ENCODE peak calls at places on chromosomes 5 and 9, in ten cellular contexts. N is esophagus squamous epithelium; G is stimulated activated CD4-positive, alpha-beta T cell treated with anti-CD3 and anti-CD28 coated beads, Interleukin-15, amount 100 ng/mL, for 1 hour; O is M059J; E is stimulated activated CD8-positive, alpha-beta memory T cell treated with anti-CD3 and anti-CD28 coated beads, Interleukin-4, amount 100 ng/mL, for 24 hours; T is left cardiac atrium; X is astrocyte of the spinal cord; V is epithelial cell of esophagus; L is SW480; K is AG04449. U is an unnamed sample.

GRCh38 chr5:66595877-66596790 is at the start of gene MAST4:
- DNase-seq in N (no peak), G (peak; percentile 49), O (peak; percentile 69), E (peak; percentile 47), T (peak; percentile 91), X (peak; percentile 89), V (peak; percentile 92), L (peak; percentile 76), K (no peak), U (peak; percentile 20)

GRCh38 chr5:108196276-108196675 is 185.6 kb downstream of the FBXL17 start:
- DNase-seq in N (no peak), G (no peak), O (no peak), E (no peak), T (no peak), X (no peak), V (peak; percentile 3), L (no peak), K (no peak), U (no peak)

GRCh38 chr9:133521122-133522072 is 3.4 kb downstream of the MYMK start:
- DNase-seq in N (no peak), G (no peak), O (no peak), E (no peak), T (peak; percentile 13), X (no peak), V (no peak), L (no peak), K (no peak), U (peak; percentile 12)

GRCh38 chr9:113148377-113148715 is 2.5 kb upstream of the SLC31A2 start:
- DNase-seq in N (no peak), G (no peak), O (no peak), E (no peak), T (no peak), X (no peak), V (no peak), L (no peak), K (no peak), U (no peak)

GRCh38 chr9:4717815-4718214 is 23.2 kb downstream of the AK3 start:
- DNase-seq in N (no peak), G (no peak), O (no peak), E (no peak), T (no peak), X (no peak), V (no peak), L (no peak), K (no peak), U (no peak)

GRCh38 chr9:131111186-131111853 is 14.1 kb upstream of the NUP214 start:
- DNase-seq in N (no peak), G (no peak), O (peak; percentile 62), E (no peak), T (no peak), X (peak; percentile 7), V (no peak), L (no peak), K (no peak), U (peak; percentile 52)

GRCh38 chr5:142014911-142015584 is 2.2 kb upstream of the GNPDA1 start:
- DNase-seq in N (no peak), G (no peak), O (peak; percentile 85), E (no peak), T (no peak), X (peak; percentile 80), V (peak; percentile 90), L (peak; percentile 73), K (no peak), U (peak; percentile 67)

GRCh38 chr5:90356612-90357011 is 52.9 kb downstream of the CETN3 start:
- DNase-seq in N (no peak), G (no peak), O (no peak), E (no peak), T (no peak), X (peak; percentile 35), V (no peak), L (no peak), K (no peak), U (no peak)

GRCh38 chr5:168578006-168578405 is 1.2 kb downstream of the PANK3 start:
- DNase-seq in N (no peak), G (no peak), O (peak; percentile 18), E (no peak), T (no peak), X (peak; percentile 22), V (peak; percentile 72), L (peak; percentile 60), K (no peak), U (no peak)

GRCh38 chr5:62343428-62343827 is 37.4 kb downstream of the KIF2A start:
- DNase-seq in N (no peak), G (no peak), O (peak; percentile 10), E (no peak), T (no peak), X (no peak), V (peak; percentile 32), L (no peak), K (no peak), U (no peak)

GRCh38 chr5:61604626-61605025 is 272.6 kb downstream of the ZSWIM6 start:
- DNase-seq in N (no peak), G (no peak), O (no peak), E (no peak), T (no peak), X (no peak), V (peak; percentile 89), L (no peak), K (peak; percentile 3), U (no peak)

GRCh38 chr9:135482015-135482754 is 2.6 kb downstream of the PPP1R26 start:
- DNase-seq in N (no peak), G (no peak), O (no peak), E (no peak), T (no peak), X (no peak), V (no peak), L (no peak), K (no peak), U (no peak)

GRCh38 chr5:148912714-148913398 is 86.4 kb downstream of the ADRB2 start:
- DNase-seq in N (no peak), G (no peak), O (peak; percentile 99), E (no peak), T (peak; percentile 33), X (peak; percentile 91), V (peak; percentile 100), L (peak; percentile 92), K (peak; percentile 93), U (peak; percentile 92)

GRCh38 chr5:72121052-72121451 is 13.8 kb downstream of the MAP1B start:
- DNase-seq in N (no peak), G (no peak), O (no peak), E (no peak), T (no peak), X (no peak), V (no peak), L (no peak), K (no peak), U (no peak)

GRCh38 chr5:127612441-127613141 is 36.3 kb upstream of the CTXN3 start:
- DNase-seq in N (no peak), G (no peak), O (peak; percentile 46), E (no peak), T (no peak), X (no peak), V (peak; percentile 56), L (no peak), K (no peak), U (no peak)